ENCODE peak calls at places on chromosomes 5 and 9, in six cellular contexts. P, K, R, M, H and J are unnamed samples.

GRCh38 chr9:70406446-70406862 is 8.0 kb downstream of the KLF9 start:
- DNase-seq in H (no peak), P (no peak), M (no peak), R (no peak), K (peak; percentile 66), J (no peak)

GRCh38 chr5:97242351-97242750 is 59.3 kb upstream of the RIOK2 start:
- DNase-seq in K (no peak), M (no peak), H (no peak), R (no peak), P (no peak), J (no peak)

GRCh38 chr9:74755999-74756398 is 131.7 kb downstream of the TRPM6 start:
- DNase-seq in H (no peak), K (no peak), R (no peak), M (no peak), P (no peak), J (no peak)

GRCh38 chr9:78121488-78121887 is 89.9 kb upstream of the GNAQ start:
- DNase-seq in P (peak; percentile 12), K (peak; percentile 80), R (peak; percentile 53), M (peak; percentile 44), H (peak; percentile 29), J (peak; percentile 17)

GRCh38 chr5:56522972-56523371 is 289.8 kb upstream of the ANKRD55 start:
- DNase-seq in R (peak; percentile 56), H (peak; percentile 19), P (no peak), M (no peak), K (no peak), J (no peak)

GRCh38 chr5:167295686-167296015 is 995.8 kb upstream of the WWC1 start:
- DNase-seq in H (no peak), R (no peak), P (no peak), K (no peak), M (no peak), J (no peak)

GRCh38 chr5:149002761-149003689 is 59.8 kb downstream of the SH3TC2 start:
- DNase-seq in P (no peak), K (no peak), H (no peak), M (no peak), R (no peak), J (no peak)

GRCh38 chr9:132908635-132909034 is 29.9 kb downstream of the SPACA9 start:
- DNase-seq in R (no peak), H (no peak), K (no peak), P (no peak), M (peak; percentile 55), J (no peak)

GRCh38 chr5:173833200-173833599 is 54.9 kb upstream of the CPEB4 start:
- DNase-seq in H (no peak), R (no peak), K (no peak), P (no peak), M (no peak), J (no peak)

GRCh38 chr9:98182069-98182820 is 10.2 kb downstream of the CORO2A start:
- DNase-seq in M (no peak), H (no peak), K (no peak), R (no peak), P (no peak), J (no peak)

GRCh38 chr5:6383376-6383775 is 5.0 kb upstream of the MED10 start:
- DNase-seq in M (no peak), H (no peak), K (no peak), P (no peak), R (no peak), J (no peak)

GRCh38 chr5:191036-191948 is at the start of gene LRRC14B:
- DNase-seq in H (no peak), M (no peak), P (peak; percentile 92), K (no peak), R (peak; percentile 75), J (no peak)

GRCh38 chr5:149829954-149830353 is 99.8 kb downstream of the PPARGC1B start:
- DNase-seq in K (no peak), R (no peak), M (no peak), H (no peak), P (no peak), J (no peak)

GRCh38 chr5:39223568-39224156 is 4.3 kb upstream of the FYB1 start:
- DNase-seq in K (no peak), R (no peak), P (no peak), H (no peak), M (no peak), J (no peak)

GRCh38 chr5:155046591-155046990 is 33.0 kb downstream of the KIF4B start:
- DNase-seq in K (no peak), P (no peak), H (no peak), M (no peak), R (no peak), J (no peak)

DNA sequence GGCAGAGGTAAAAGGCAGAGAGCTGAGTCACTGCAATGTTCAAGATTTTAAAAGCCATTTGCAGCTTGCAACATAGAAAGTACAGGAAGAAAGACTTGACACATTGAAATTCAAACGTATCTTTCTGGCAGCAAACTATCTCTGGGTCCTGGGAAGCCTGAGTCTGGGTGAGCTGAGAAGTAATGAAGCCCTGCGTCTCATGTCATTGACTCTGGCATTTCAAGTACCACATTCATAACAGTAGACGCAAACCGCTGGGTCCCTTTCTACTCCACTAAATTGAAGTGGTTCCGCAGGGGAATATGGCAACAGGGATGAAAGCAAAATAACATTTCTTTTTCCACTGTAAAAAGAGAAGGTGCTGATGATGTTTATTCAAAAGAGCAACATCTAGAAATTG is 694.3 kb downstream of the BRINP1 start:
- DNase-seq in K (no peak), P (no peak), M (no peak), R (no peak), H (no peak), J (no peak)
- H3K9me3 ChIP-seq in K (no peaks in the 10 kb centered on the region), P (no peaks in the 10 kb centered on the region), M (no peaks in the 10 kb centered on the region), R (no peaks in the 10 kb centered on the region), H (no peaks in the 10 kb centered on the region), J (no peaks in the 10 kb centered on the region)

GRCh38 chr5:150918613-150919012 is 13.8 kb upstream of the ZNF300 start:
- DNase-seq in P (no peak), M (no peak), H (no peak), K (no peak), R (no peak), J (no peak)
- H3K9me3 ChIP-seq in P (no peaks in the 10 kb centered on the region), M (no peaks in the 10 kb centered on the region), H (peaks cover 4% of the 10 kb centered on the region), K (no peaks in the 10 kb centered on the region), R (peaks cover 66% of the 10 kb centered on the region), J (no peaks in the 10 kb centered on the region)

GRCh38 chr9:3912817-3913216 is 387.0 kb upstream of the RFX3 start:
- DNase-seq in P (no peak), H (no peak), K (no peak), M (no peak), R (no peak), J (no peak)
- H3K9me3 ChIP-seq in P (no peaks in the 10 kb centered on the region), H (no peaks in the 10 kb centered on the region), K (no peaks in the 10 kb centered on the region), M (no peaks in the 10 kb centered on the region), R (no peaks in the 10 kb centered on the region), J (no peaks in the 10 kb centered on the region)

GRCh38 chr5:178465861-178466288 is 124.3 kb downstream of the COL23A1 start:
- DNase-seq in H (no peak), K (no peak), R (no peak), M (no peak), P (no peak), J (no peak)
- H3K9me3 ChIP-seq in H (no peaks in the 10 kb centered on the region), K (no peaks in the 10 kb centered on the region), R (no peaks in the 10 kb centered on the region), M (no peaks in the 10 kb centered on the region), P (no peaks in the 10 kb centered on the region), J (no peaks in the 10 kb centered on the region)

DNA sequence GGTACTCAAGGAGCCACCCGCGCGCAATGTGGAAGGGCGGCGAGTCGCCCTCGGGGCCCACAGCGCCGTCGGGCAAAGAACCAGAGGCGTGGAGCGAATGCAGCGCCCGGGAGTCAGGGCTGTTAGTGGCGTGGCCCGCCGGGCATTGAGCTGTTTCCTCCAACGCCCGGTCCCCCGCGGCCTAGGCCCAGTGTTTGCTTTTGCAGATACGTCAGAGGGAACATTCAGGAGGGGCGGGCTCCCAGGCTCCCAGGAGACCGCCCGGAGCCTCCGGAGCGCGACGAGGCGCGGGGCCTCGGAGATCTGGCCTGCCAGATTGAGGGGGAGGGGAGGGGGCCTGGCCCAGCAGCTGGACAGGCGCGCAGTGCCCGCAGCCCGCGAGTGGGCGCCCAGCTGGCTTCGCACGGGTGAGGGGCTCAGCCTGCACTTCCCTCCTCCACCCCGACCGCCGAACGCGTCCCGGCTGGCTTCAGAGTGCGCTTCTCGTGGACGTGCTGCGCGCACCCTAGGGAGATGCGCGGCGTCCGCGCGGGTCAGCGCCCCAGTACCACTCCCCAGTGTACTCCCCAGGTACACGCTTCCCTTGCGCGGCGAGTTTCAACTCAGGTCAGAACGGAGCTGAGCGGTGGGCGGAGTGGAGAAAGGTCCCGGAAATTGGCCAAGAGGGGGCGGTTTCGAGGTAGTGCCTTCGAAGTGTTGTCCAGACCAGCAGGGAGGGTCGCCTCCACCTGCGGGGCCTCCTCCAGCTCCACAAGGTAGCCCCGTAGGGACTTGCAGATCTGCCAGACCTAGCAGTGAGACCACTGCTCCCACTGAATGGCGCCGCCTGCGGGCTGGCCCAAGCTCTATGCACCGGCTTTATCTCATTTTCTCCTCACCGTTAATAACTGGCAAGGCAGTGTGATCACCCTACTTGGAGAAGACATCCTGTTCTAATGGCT is 130.4 kb downstream of the TMEM174 start:
- DNase-seq in K (no peak), H (no peak), R (no peak), M (no peak), P (no peak), J (no peak)
- H3K9me3 ChIP-seq in K (peaks cover 3% of the 10 kb centered on the region), H (no peaks in the 10 kb centered on the region), R (no peaks in the 10 kb centered on the region), M (no peaks in the 10 kb centered on the region), P (no peaks in the 10 kb centered on the region), J (no peaks in the 10 kb centered on the region)